ENCODE peak calls at places on chromosome 6, in five cellular contexts. C is body of pancreas, D is RWPE2, Y is cardiac muscle cell, F is IMR-90. X is an unnamed sample.

GRCh38 chr6:139881728-139882211 is 507.3 kb upstream of the CITED2 start:
- DNase-seq in C (peak), D (no peak), Y (peak), F (peak), X (peak)

GRCh38 chr6:89999154-89999553 is 104.9 kb downstream of the GJA10 start:
- DNase-seq in C (peak), D (peak), Y (no peak), F (peak), X (no peak)

GRCh38 chr6:139764498-139764986 is 390.1 kb upstream of the CITED2 start:
- DNase-seq in C (no peak), D (peak), Y (peak), F (peak), X (peak)

GRCh38 chr6:170124836-170125235 is 166.0 kb downstream of the DLL1 start:
- DNase-seq in C (peak), D (peak), Y (no peak), F (no peak), X (no peak)

GRCh38 chr6:127630800-127631199 is 53.8 kb downstream of the C6orf58 start:
- DNase-seq in C (no peak), D (no peak), Y (no peak), F (no peak), X (no peak)

GRCh38 chr6:153092082-153093013 is 38.7 kb downstream of the RGS17 start:
- DNase-seq in C (no peak), D (no peak), Y (no peak), F (peak), X (peak)

GRCh38 chr6:42255050-42255449 is 37.4 kb upstream of the MRPS10 start:
- DNase-seq in C (no peak), D (no peak), Y (no peak), F (peak), X (no peak)

GRCh38 chr6:41464481-41464880 is 81.7 kb upstream of the FOXP4 start:
- DNase-seq in C (no peak), D (no peak), Y (no peak), F (peak), X (no peak)

DNA sequence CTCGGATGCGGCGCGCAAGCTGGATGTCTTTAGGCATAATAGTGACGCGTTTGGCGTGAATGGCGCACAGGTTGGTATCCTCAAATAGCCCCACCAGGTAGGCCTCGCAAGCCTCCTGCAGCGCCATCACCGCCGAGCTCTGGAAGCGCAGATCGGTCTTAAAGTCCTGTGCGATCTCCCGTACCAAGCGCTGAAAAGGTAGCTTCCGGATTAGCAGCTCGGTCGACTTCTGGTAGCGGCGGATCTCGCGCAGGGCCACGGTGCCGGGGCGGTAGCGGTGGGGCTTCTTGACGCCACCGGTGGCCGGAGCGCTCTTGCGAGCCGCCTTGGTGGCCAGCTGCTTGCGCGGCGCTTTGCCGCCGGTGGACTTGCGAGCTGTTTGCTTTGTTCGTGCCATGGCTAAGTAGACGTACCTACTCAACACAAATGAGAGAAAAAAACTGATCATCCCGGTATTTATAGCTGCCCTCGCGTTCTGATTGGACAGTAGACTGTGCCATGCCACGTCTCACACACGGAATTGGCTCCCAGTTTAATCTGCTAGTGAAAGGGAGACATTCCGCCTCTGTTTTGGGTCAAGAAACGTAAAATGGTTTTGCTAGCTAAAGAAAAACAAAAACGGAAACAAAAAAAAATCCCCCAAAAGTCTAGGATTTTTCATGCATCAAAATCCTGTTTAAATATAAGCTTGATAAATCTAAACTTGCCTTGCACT is 40.1 kb downstream of the OR2B2 start:
- DNase-seq in C (peak), D (peak), Y (peak), F (peak), X (peak)
- TF ChIP-seq CTCF in C (no peak), D (no peak), Y (peak), F (peak), X (peak)

DNA sequence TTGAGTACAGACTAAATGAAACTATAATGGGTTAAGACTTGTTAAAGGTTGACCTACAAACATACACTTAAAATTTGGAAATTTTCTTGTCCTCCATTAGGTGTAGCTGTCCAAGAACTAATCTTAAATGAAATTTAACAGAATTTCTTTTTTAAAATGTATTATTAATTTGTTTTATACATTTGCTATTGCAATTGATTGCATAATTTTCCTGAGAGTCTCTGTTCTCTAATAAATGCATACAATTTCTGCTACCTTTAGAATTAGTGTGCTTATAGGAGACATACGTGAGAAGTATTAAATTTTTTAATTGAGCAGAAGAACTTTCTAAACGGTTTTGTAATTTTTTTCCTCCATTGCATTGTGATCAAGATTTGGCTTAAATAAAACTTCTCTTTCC is 1.5 kb downstream of the FAM135A start:
- DNase-seq in C (no peak), D (no peak), Y (no peak), F (no peak), X (no peak)
- TF ChIP-seq CTCF in C (no peak), D (no peak), Y (no peak), F (no peak), X (no peak)

GRCh38 chr6:15502451-15503345 is 160.1 kb downstream of the DTNBP1 start:
- DNase-seq in C (no peak), D (no peak), Y (no peak), F (no peak), X (no peak)

GRCh38 chr6:15505463-15505918 is 157.3 kb downstream of the DTNBP1 start:
- DNase-seq in C (peak), D (no peak), Y (no peak), F (no peak), X (no peak)

GRCh38 chr6:15503346-15503680 is 159.5 kb downstream of the DTNBP1 start:
- DNase-seq in C (no peak), D (no peak), Y (no peak), F (no peak), X (no peak)

GRCh38 chr6:15504581-15505350 is 158.1 kb downstream of the DTNBP1 start:
- DNase-seq in C (peak), D (no peak), Y (no peak), F (peak), X (no peak)

GRCh38 chr6:15504040-15504491 is 158.8 kb downstream of the DTNBP1 start:
- DNase-seq in C (no peak), D (no peak), Y (no peak), F (no peak), X (no peak)
- TF ChIP-seq CTCF in C (no peak), D (no peak), Y (peak), F (no peak), X (no peak)

GRCh38 chr6:136035378-136036070 is 184.0 kb downstream of the PDE7B start:
- DNase-seq in C (no peak), D (no peak), Y (no peak), F (peak), X (no peak)

GRCh38 chr6:136036071-136036380 is 184.5 kb downstream of the PDE7B start:
- DNase-seq in C (no peak), D (no peak), Y (no peak), F (no peak), X (no peak)

GRCh38 chr6:136031982-136032381 is 180.5 kb downstream of the PDE7B start:
- DNase-seq in C (no peak), D (no peak), Y (peak), F (peak), X (peak)

GRCh38 chr6:136036601-136037000 is 185.1 kb downstream of the PDE7B start:
- DNase-seq in C (no peak), D (no peak), Y (no peak), F (no peak), X (no peak)

DNA sequence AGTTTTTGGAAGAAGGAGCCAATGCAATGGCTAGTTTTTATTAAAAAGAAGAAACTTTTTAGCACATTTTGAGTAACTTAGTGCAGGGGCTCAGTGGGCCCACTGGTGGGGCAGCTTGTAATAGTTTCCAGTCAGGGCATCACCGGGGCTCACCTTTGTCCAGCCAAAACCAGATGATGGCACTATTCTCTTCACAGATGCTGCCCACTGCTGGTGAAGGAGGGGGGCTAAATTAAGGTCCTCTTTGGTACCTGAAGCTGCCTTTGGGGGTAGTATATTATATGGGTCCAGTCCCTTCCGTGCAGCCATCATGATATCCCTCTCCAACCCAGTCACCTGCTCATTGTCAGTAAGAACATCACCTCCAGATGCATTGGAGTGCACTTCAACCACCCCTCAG is 182.9 kb downstream of the PDE7B start:
- DNase-seq in C (no peak), D (no peak), Y (no peak), F (no peak), X (no peak)
- TF ChIP-seq CTCF in C (no peak), D (no peak), Y (no peak), F (no peak), X (no peak)

GRCh38 chr6:53290547-53291510 is 57.9 kb downstream of the ELOVL5 start:
- DNase-seq in C (no peak), D (no peak), Y (no peak), F (no peak), X (no peak)
- TF ChIP-seq CTCF in C (no peak), D (no peak), Y (peak), F (peak), X (no peak)

GRCh38 chr6:165694296-165694695 is 31.3 kb upstream of the PDE10A start:
- DNase-seq in C (no peak), D (no peak), Y (no peak), F (no peak), X (no peak)

GRCh38 chr6:165692106-165692653 is 29.1 kb upstream of the PDE10A start:
- DNase-seq in C (no peak), D (no peak), Y (no peak), F (no peak), X (no peak)

GRCh38 chr6:165685302-165685701 is 22.3 kb upstream of the PDE10A start:
- DNase-seq in C (no peak), D (no peak), Y (no peak), F (no peak), X (no peak)

GRCh38 chr6:165686966-165687365 is 23.9 kb upstream of the PDE10A start:
- DNase-seq in C (no peak), D (no peak), Y (no peak), F (no peak), X (no peak)

DNA sequence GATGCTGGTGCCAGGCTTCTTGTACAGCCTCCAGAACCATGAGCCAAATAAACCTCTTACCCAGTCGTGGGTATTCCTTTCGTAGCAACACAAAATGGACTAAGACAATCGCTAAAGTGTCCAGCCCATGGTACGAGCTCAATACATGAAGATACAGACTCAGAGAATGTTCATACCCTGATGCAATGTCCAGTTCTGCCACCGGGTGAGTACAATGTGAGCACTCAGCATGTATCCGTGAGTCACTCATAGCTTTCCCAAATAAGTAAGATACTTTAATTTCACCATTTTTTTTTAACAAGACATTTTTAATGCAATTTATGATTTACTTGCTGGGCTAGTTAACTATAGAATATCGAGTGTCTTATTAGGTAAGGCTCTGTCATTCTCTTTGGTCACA is 26.7 kb upstream of the PDE10A start:
- DNase-seq in C (no peak), D (no peak), Y (no peak), F (peak), X (no peak)
- TF ChIP-seq CTCF in C (no peak), D (no peak), Y (no peak), F (peak), X (no peak)

GRCh38 chr6:8889514-8889913 is 454.2 kb upstream of the SLC35B3 start:
- DNase-seq in C (no peak), D (no peak), Y (no peak), F (no peak), X (no peak)

DNA sequence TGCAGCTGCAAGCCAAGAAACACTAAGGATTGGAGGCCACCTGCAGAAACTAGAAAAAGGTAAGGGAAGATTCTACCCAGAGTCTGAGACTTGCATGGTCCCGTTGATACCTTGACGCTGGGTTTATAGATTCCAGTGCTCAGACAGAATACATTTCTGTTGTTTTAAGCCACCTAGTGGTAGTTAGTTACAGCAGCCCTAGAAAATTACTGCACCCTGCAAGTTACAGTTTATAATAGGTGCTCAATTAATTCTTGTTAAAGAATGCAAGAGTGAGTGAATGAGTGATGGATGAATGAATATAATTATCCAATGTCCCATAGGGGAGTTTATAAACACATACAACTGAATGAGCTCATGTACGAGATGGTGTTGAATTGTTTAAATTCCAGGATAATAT is 453.1 kb upstream of the SLC35B3 start:
- DNase-seq in C (no peak), D (no peak), Y (no peak), F (no peak), X (peak)
- TF ChIP-seq CTCF in C (peak), D (peak), Y (no peak), F (no peak), X (no peak)

GRCh38 chr6:69164564-69165252 is 529.6 kb downstream of the ADGRB3 start:
- DNase-seq in C (no peak), D (no peak), Y (peak), F (no peak), X (no peak)
- TF ChIP-seq CTCF in C (no peak), D (no peak), Y (no peak), F (peak), X (no peak)

GRCh38 chr6:72580281-72580940 is 41.5 kb upstream of the KCNQ5 start:
- DNase-seq in C (peak), D (no peak), Y (peak), F (peak), X (peak)
- TF ChIP-seq CTCF in C (peak), D (peak), Y (peak), F (peak), X (no peak)